ENCODE peak calls at places on chromosomes 12 and 14, in ten cellular contexts. Q is left lung; Y is Panc1; F is K562; S is heart right ventricle; V is gastrocnemius medialis; R is HCT116; B is RWPE2; A is naive thymus-derived CD4-positive, alpha-beta T cell; T is A549. G is an unnamed sample.

GRCh38 chr14:78863143-78863542 is 693.0 kb downstream of the NRXN3 start:
- ATAC-seq in Q (peak), Y (no peak), F (no peak), S (no peak), V (no peak), R (no peak), B (peak), A (no peak), T (no peak), G (no peak)

GRCh38 chr14:50064993-50065392 is 51.4 kb downstream of the VCPKMT start:
- ATAC-seq in Q (peak), Y (no peak), F (no peak), S (peak), V (peak), R (no peak), B (no peak), A (peak), T (no peak), G (no peak)

GRCh38 chr12:77689510-77690086 is 141.1 kb upstream of the NAV3 start:
- ATAC-seq in Q (no peak), Y (no peak), F (no peak), S (no peak), V (no peak), R (no peak), B (no peak), A (no peak), T (no peak), G (no peak)

GRCh38 chr14:77183896-77184295 is 2.3 kb downstream of the TMEM63C start:
- ATAC-seq in Q (no peak), Y (no peak), F (no peak), S (no peak), V (no peak), R (no peak), B (no peak), A (no peak), T (no peak), G (no peak)

GRCh38 chr14:51680031-51680430 is 28.3 kb downstream of the FRMD6 start:
- ATAC-seq in Q (no peak), Y (peak), F (no peak), S (no peak), V (no peak), R (no peak), B (no peak), A (no peak), T (peak), G (no peak)

GRCh38 chr12:113086249-113087164 is 30.0 kb downstream of the DTX1 start:
- ATAC-seq in Q (peak), Y (no peak), F (no peak), S (no peak), V (no peak), R (no peak), B (no peak), A (peak), T (no peak), G (no peak)

GRCh38 chr12:4438834-4439596 is 6.6 kb downstream of the FGF6 start:
- ATAC-seq in Q (no peak), Y (no peak), F (no peak), S (peak), V (no peak), R (no peak), B (no peak), A (no peak), T (no peak), G (no peak)

GRCh38 chr12:70236990-70237389 is 6.2 kb upstream of the CNOT2 start:
- ATAC-seq in Q (no peak), Y (no peak), F (no peak), S (no peak), V (no peak), R (no peak), B (no peak), A (no peak), T (no peak), G (no peak)

GRCh38 chr12:39165338-39165737 is 259.9 kb upstream of the CPNE8 start:
- ATAC-seq in Q (no peak), Y (no peak), F (no peak), S (no peak), V (no peak), R (no peak), B (no peak), A (no peak), T (no peak), G (no peak)

GRCh38 chr12:9331218-9331626 is 123.0 kb upstream of the PZP start:
- ATAC-seq in Q (peak), Y (peak), F (peak), S (peak), V (no peak), R (peak), B (peak), A (peak), T (peak), G (peak)

GRCh38 chr14:53408175-53408879 is 255.2 kb upstream of the DDHD1 start:
- ATAC-seq in Q (no peak), Y (no peak), F (no peak), S (no peak), V (no peak), R (no peak), B (no peak), A (no peak), T (no peak), G (no peak)

GRCh38 chr12:2126676-2127406 is 74.1 kb downstream of the CACNA1C start:
- ATAC-seq in Q (no peak), Y (no peak), F (no peak), S (no peak), V (no peak), R (no peak), B (no peak), A (no peak), T (no peak), G (no peak)

GRCh38 chr12:1966561-1967211 is 37.6 kb downstream of the DCP1B start:
- ATAC-seq in Q (no peak), Y (no peak), F (no peak), S (peak), V (no peak), R (no peak), B (no peak), A (no peak), T (no peak), G (peak)

GRCh38 chr12:96571101-96571862 is 81.9 kb downstream of the CFAP54 start:
- ATAC-seq in Q (no peak), Y (no peak), F (no peak), S (no peak), V (no peak), R (no peak), B (no peak), A (peak), T (no peak), G (no peak)

GRCh38 chr14:69547701-69548348 is 26.8 kb downstream of the CCDC177 start:
- ATAC-seq in Q (peak), Y (peak), F (peak), S (no peak), V (no peak), R (peak), B (no peak), A (peak), T (peak), G (no peak)

GRCh38 chr14:89368490-89369477 is 48.2 kb downstream of the FOXN3 start:
- ATAC-seq in Q (peak), Y (no peak), F (no peak), S (no peak), V (peak), R (no peak), B (no peak), A (no peak), T (no peak), G (no peak)

GRCh38 chr12:18643673-18644072 is 94.1 kb downstream of the PLCZ1 start:
- ATAC-seq in Q (peak), Y (no peak), F (no peak), S (peak), V (no peak), R (no peak), B (no peak), A (no peak), T (no peak), G (peak)

GRCh38 chr14:56514663-56515371 is 64.8 kb upstream of the TMEM260 start:
- ATAC-seq in Q (no peak), Y (no peak), F (peak), S (no peak), V (no peak), R (peak), B (no peak), A (no peak), T (peak), G (no peak)

GRCh38 chr12:31001581-31002360 is 71.9 kb upstream of the DDX11 start:
- ATAC-seq in Q (no peak), Y (no peak), F (no peak), S (no peak), V (no peak), R (no peak), B (no peak), A (no peak), T (no peak), G (no peak)

GRCh38 chr14:75857199-75857598 is 124.6 kb downstream of the TGFB3 start:
- ATAC-seq in Q (no peak), Y (no peak), F (no peak), S (no peak), V (no peak), R (no peak), B (no peak), A (no peak), T (no peak), G (no peak)

GRCh38 chr12:27293463-27293862 is 39.2 kb upstream of the BMAL2 start:
- ATAC-seq in Q (no peak), Y (no peak), F (no peak), S (peak), V (no peak), R (no peak), B (no peak), A (no peak), T (no peak), G (no peak)

GRCh38 chr12:56021882-56022497 is 1.1 kb downstream of the IKZF4 start:
- ATAC-seq in Q (no peak), Y (no peak), F (peak), S (no peak), V (no peak), R (no peak), B (no peak), A (no peak), T (peak), G (no peak)

GRCh38 chr12:1970331-1970900 is 33.8 kb downstream of the DCP1B start:
- ATAC-seq in Q (no peak), Y (no peak), F (no peak), S (peak), V (no peak), R (no peak), B (no peak), A (no peak), T (no peak), G (no peak)

GRCh38 chr14:99672506-99673327 is 11.4 kb upstream of the CYP46A1 start:
- ATAC-seq in Q (peak), Y (no peak), F (peak), S (no peak), V (no peak), R (no peak), B (peak), A (peak), T (peak), G (no peak)

GRCh38 chr12:96294831-96295230 is 100.7 kb downstream of the ELK3 start:
- ATAC-seq in Q (no peak), Y (no peak), F (no peak), S (no peak), V (no peak), R (no peak), B (no peak), A (no peak), T (no peak), G (no peak)

GRCh38 chr14:98906123-98906995 is 365.6 kb downstream of the BCL11B start:
- ATAC-seq in Q (peak), Y (no peak), F (no peak), S (no peak), V (no peak), R (peak), B (peak), A (no peak), T (peak), G (peak)

GRCh38 chr12:23855813-23856212 is 93.7 kb downstream of the SOX5 start:
- ATAC-seq in Q (no peak), Y (no peak), F (no peak), S (no peak), V (no peak), R (no peak), B (no peak), A (no peak), T (no peak), G (no peak)

GRCh38 chr12:13436696-13437391 is 240.3 kb downstream of the EMP1 start:
- ATAC-seq in Q (no peak), Y (no peak), F (peak), S (no peak), V (peak), R (no peak), B (no peak), A (no peak), T (peak), G (no peak)

GRCh38 chr12:24719293-24719721 is 229.6 kb downstream of the BCAT1 start:
- ATAC-seq in Q (no peak), Y (no peak), F (no peak), S (no peak), V (no peak), R (no peak), B (peak), A (peak), T (no peak), G (no peak)

GRCh38 chr12:64858882-64859281 is 34.4 kb downstream of the TBC1D30 start:
- ATAC-seq in Q (no peak), Y (no peak), F (no peak), S (no peak), V (no peak), R (no peak), B (no peak), A (no peak), T (no peak), G (no peak)

GRCh38 chr14:34012978-34013713 is 62.3 kb upstream of the EGLN3 start:
- ATAC-seq in Q (peak), Y (no peak), F (peak), S (peak), V (no peak), R (no peak), B (no peak), A (peak), T (no peak), G (no peak)

GRCh38 chr12:88299567-88300101 is 157.5 kb downstream of the TMTC3 start:
- ATAC-seq in Q (peak), Y (peak), F (peak), S (no peak), V (no peak), R (peak), B (peak), A (no peak), T (peak), G (no peak)

DNA sequence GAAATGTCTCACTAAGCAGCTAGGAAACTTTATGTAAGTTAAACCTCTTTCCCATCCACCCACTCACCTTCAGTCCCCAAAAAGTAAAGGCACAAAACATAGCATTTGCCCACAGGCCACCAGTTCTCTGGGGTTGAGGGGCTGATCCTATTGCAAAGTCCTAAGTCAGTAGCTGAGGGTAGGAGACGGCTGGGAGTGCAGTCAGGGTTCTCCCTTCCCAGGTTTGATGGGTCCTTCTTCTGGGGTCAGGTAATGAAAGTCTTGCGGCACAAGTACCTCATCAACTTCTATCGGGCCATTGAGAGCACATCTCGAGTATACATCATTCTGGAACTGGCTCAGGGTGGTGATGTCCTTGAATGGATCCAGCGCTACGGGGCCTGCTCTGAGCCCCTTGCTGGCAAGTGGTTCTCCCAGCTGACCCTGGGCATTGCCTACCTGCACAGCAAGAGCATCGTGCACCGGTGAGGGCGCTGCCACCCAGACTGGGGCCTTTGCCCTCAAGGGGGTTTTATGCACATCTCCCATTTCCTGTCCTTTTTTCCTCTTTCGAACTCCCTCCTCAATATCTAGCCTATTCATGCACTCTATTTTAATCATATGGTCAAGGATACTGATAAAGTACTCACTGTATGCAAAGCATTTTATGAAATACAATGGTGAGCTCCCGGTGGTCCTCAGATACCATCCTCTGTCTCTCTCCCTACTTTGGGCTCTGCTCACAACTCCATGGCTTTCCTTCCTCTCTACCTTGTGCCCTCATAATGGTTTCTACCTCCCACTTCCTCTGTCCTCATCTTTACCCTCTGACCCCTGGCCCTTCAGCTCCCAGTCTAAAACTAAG is 986 bp downstream of the TSSK4 start:
- ATAC-seq in Q (no peak), Y (no peak), F (no peak), S (no peak), V (no peak), R (no peak), B (no peak), A (no peak), T (no peak), G (no peak)
- H3K4me3 ChIP-seq in Q (no peak), Y (no peak), F (no peak), S (no peak), V (no peak), R (no peak), B (no peak), A (no peak), T (no peak), G (no peak)

DNA sequence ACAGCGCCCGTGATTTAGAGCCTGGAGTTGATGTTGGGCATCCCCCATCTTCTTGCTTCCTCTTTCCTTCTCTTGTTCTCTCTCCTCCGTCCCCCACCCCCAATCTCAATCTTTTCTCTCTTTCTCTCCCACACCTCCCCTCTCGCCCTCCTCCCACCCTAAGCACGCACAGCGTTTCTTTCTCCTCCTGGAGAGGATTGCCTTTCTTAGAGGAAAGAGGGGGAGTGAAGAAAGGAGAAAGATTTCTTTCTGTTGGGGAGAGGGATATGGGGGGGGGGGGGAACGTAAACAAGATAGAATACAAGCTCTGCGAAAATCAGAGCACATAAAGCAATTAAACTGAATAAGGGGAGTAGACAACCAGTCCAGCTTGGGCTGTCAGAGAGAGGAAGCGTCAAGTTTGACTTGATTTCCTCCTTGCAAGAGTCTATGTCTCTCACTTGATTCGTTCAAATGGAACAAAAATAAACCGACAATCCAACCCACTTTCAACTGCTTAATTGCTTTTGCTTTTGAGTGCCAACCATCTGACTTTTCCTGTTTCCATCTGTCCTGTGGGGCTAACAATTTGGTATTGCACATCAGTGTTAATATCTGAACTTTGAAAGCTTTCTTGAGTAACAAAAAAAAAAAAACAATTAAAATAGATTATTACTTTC is 852 bp downstream of the SYT1 start:
- ATAC-seq in Q (no peak), Y (no peak), F (no peak), S (no peak), V (no peak), R (no peak), B (no peak), A (no peak), T (no peak), G (no peak)
- H3K4me3 ChIP-seq in Q (peak), Y (peak), F (no peak), S (no peak), V (no peak), R (peak), B (peak), A (no peak), T (peak), G (peak)

DNA sequence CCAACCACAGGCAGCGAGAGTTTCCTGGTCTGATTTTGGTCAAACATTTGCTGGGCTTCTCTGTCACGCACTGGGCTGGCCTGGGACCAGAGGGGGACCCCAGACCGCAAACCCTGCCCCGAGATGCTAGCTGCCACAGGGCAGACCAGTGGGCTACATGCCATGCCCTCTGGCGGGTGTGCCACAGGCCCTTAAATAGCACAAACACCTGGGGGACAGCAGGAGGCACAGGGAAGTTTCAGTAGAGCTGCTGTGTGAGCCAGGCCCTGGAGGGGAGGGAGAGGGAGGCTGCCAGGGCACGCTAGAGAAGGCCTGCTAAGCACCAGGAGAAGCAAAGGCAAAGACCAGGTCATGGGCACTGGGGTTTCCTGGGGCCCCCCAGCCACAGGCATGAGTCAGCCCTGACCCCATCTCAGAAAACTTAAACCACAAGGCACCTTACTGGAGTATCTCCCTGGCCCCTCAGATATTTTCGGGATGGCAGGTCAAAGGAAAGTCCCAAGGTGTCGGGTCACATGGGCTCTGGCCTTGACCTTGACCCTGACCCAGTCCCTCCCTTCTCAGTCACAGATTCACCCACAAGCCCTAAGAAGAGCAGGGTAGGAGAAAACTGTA is 29.2 kb downstream of the ITPK1 start:
- ATAC-seq in Q (no peak), Y (no peak), F (no peak), S (peak), V (no peak), R (no peak), B (peak), A (no peak), T (peak), G (no peak)
- H3K4me3 ChIP-seq in Q (no peak), Y (no peak), F (no peak), S (no peak), V (no peak), R (no peak), B (no peak), A (no peak), T (no peak), G (no peak)

GRCh38 chr12:92926549-92926948 is 2.5 kb downstream of the EEA1 start:
- ATAC-seq in Q (no peak), Y (no peak), F (no peak), S (no peak), V (no peak), R (no peak), B (no peak), A (no peak), T (no peak), G (no peak)

GRCh38 chr12:92927055-92927435 is 2.0 kb downstream of the EEA1 start:
- ATAC-seq in Q (no peak), Y (no peak), F (no peak), S (no peak), V (no peak), R (no peak), B (no peak), A (no peak), T (peak), G (no peak)

GRCh38 chr12:92928431-92928961 is 599 bp downstream of the EEA1 start:
- ATAC-seq in Q (peak), Y (peak), F (peak), S (peak), V (peak), R (peak), B (peak), A (no peak), T (peak), G (peak)

GRCh38 chr12:92928962-92929915 is at the start of gene EEA1:
- ATAC-seq in Q (peak), Y (peak), F (peak), S (peak), V (peak), R (peak), B (peak), A (peak), T (peak), G (peak)

DNA sequence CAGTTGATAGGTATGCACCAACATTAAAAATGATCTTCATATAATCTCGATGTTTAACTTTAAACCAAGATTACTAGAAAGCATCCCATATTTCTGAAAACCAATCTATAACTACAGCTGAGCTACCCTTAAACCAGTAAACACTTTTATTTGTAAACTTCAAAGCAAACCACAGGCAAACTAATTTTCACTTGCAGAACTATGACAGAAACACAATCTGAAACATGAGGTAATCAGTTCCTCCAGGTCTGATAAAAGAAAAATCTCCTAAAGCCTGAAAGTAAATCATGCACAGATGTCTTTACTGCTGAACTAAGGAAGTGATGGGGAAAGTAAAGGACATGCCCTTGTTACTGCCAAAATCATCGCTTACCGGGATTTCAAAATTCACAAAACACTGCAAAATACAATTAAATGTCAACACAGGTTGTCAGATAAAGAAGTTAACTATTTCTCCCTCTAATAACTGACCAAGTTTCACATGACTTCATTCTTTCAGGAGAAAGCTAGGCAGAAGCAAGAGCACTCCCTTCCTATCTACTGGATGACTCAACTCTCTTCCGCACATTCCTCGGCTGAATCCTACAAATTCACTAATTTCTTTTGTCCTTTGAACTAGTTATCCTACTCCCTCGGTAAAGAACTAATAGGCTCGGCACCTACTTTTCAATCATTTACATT is 1.5 kb downstream of the EEA1 start:
- ATAC-seq in Q (no peak), Y (no peak), F (no peak), S (no peak), V (no peak), R (no peak), B (peak), A (no peak), T (no peak), G (no peak)
- H3K4me3 ChIP-seq in Q (peak), Y (peak), F (peak), S (peak), V (peak), R (peak), B (peak), A (peak), T (peak), G (peak)

G was measured in gastroesophageal sphincter.